ENCODE peak calls at places on chromosome 16, in eight cellular contexts. C, P, E, Q, H, Y, N and R are unnamed samples.
A peak's percentile ranks its signal among the peaks of the same experiment; 100 is the strongest.

GRCh38 chr16:48542966-48543365 is 67.0 kb downstream of the N4BP1 start:
- DNase-seq in C (no peak), P (no peak), E (no peak), Q (no peak), H (no peak), Y (no peak), N (no peak), R (no peak)

GRCh38 chr16:49961087-49961486 is 63.9 kb upstream of the CNEP1R1 start:
- DNase-seq in C (no peak), P (no peak), E (no peak), Q (no peak), H (no peak), Y (no peak), N (peak; percentile 24), R (no peak)

GRCh38 chr16:28140788-28141618 is 70.8 kb downstream of the XPO6 start:
- DNase-seq in C (no peak), P (no peak), E (peak; percentile 53), Q (no peak), H (peak; percentile 51), Y (no peak), N (no peak), R (no peak)

GRCh38 chr16:9297437-9298113 is 206.1 kb downstream of the HAPSTR1 start:
- DNase-seq in C (peak; percentile 45), P (peak; percentile 16), E (no peak), Q (no peak), H (no peak), Y (peak; percentile 59), N (peak; percentile 14), R (peak; percentile 54)

GRCh38 chr16:16992986-16993783 is 477.6 kb downstream of the XYLT1 start:
- DNase-seq in C (no peak), P (no peak), E (no peak), Q (no peak), H (peak; percentile 22), Y (no peak), N (no peak), R (no peak)

GRCh38 chr16:69309316-69309715 is 1.8 kb upstream of the VPS4A start:
- DNase-seq in C (no peak), P (no peak), E (no peak), Q (peak; percentile 25), H (no peak), Y (no peak), N (no peak), R (no peak)

GRCh38 chr16:88584676-88585075 is 14.5 kb downstream of the ZC3H18 start:
- DNase-seq in C (no peak), P (no peak), E (no peak), Q (no peak), H (no peak), Y (no peak), N (no peak), R (no peak)

GRCh38 chr16:53433509-53433908 is 762 bp upstream of the RBL2 start:
- DNase-seq in C (no peak), P (no peak), E (peak; percentile 37), Q (no peak), H (no peak), Y (no peak), N (peak; percentile 39), R (no peak)

DNA sequence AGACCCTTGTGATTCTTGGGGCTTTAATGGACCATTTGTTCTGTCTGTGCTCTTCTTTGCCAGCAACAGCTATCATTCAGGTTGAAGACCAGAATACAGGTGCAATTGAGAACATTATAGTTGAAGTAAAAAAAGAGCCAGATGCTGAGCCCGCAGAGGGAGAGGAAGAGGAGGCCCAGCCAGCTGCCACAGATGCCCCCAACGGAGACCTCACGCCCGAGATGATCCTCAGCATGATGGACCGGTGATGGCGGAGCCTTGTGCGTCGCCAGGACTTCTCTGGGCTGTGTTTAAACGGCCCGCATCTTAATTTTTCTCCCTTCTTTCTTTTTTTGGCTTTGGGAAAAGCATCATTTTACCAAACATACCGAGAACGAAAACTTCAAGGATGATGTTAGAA is 7.3 kb upstream of the CARMIL2 start:
- DNase-seq in C (no peak), P (no peak), E (no peak), Q (no peak), H (no peak), Y (no peak), N (no peak), R (no peak)
- H3K27ac ChIP-seq in C (no peak overlapping the region), P (no peak overlapping the region), E (no peak overlapping the region), Q (no peak overlapping the region), H (no peak overlapping the region), Y (no peak overlapping the region), N (no peak overlapping the region), R (no peak overlapping the region)

DNA sequence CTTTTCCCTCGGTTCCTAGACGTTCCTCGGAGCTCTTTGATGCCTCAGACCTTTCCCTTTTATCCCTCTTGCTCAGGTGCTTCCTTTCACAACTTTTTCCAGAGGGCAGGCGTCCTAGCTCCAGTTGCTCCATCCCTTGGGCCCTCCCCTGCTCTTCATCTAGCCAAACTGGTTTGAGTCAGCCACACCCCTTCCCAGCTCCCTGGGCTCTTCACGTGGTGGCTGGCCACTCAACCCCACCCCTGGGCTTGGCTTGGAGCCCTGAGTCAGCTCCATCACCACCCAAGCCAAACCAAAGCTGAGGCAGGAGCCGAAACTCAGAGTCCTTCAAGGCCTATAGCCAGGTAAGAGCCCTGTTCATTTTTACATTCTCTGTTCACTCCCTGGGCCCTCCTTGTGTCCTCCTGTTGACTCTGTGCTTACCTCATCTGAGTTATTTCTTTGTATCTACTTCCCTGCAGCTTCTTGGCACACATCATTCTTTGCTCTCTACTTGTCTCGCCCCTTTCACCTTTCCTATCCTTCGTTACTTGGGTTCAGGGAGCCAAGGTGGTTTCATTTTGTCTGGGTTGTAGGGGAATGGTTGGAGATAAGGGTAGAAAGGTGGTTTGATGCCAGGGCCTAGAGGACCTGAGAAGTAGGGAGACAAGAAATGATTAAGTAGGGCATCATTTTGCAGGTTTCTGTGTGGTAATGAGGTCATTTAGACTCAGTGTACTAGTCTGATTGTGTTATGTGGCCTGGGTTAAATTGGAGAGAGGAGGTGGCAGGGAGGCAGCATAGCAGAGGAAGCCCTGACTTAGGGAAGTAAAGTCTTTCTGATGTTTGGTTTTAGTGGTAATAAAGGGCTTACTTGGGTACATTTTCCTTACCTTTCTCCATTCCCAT is 7.6 kb upstream of the PHKG2 start:
- DNase-seq in C (peak; percentile 85), P (peak; percentile 82), E (peak; percentile 96), Q (peak; percentile 84), H (no peak), Y (no peak), N (peak; percentile 95), R (peak; percentile 79)
- TF ChIP-seq CTCF in C (no peak), P (no peak), E (no peak), Q (no peak), H (no peak), Y (no peak), N (no peak), R (no peak)

GRCh38 chr16:2782583-2783351 is 4.6 kb downstream of the PRSS33 start:
- DNase-seq in C (no peak), P (no peak), E (no peak), Q (peak; percentile 15), H (no peak), Y (no peak), N (no peak), R (no peak)
- H3K27ac ChIP-seq in C (no peak overlapping the region), P (no peak overlapping the region), E (no peak overlapping the region), Q (no peak overlapping the region), H (no peak overlapping the region), Y (no peak overlapping the region), N (no peak overlapping the region), R (no peak overlapping the region)

GRCh38 chr16:52068447-52069074 is 478.4 kb downstream of the TOX3 start:
- DNase-seq in C (peak; percentile 39), P (no peak), E (no peak), Q (no peak), H (no peak), Y (peak; percentile 51), N (peak; percentile 5), R (peak; percentile 38)

GRCh38 chr16:52066951-52067350 is 480.0 kb downstream of the TOX3 start:
- DNase-seq in C (no peak), P (no peak), E (no peak), Q (no peak), H (no peak), Y (no peak), N (no peak), R (no peak)

GRCh38 chr16:52070341-52071057 is 476.4 kb downstream of the TOX3 start:
- DNase-seq in C (no peak), P (no peak), E (no peak), Q (no peak), H (no peak), Y (no peak), N (no peak), R (no peak)

GRCh38 chr16:52071101-52071500 is 475.8 kb downstream of the TOX3 start:
- DNase-seq in C (no peak), P (no peak), E (no peak), Q (no peak), H (no peak), Y (no peak), N (no peak), R (no peak)

DNA sequence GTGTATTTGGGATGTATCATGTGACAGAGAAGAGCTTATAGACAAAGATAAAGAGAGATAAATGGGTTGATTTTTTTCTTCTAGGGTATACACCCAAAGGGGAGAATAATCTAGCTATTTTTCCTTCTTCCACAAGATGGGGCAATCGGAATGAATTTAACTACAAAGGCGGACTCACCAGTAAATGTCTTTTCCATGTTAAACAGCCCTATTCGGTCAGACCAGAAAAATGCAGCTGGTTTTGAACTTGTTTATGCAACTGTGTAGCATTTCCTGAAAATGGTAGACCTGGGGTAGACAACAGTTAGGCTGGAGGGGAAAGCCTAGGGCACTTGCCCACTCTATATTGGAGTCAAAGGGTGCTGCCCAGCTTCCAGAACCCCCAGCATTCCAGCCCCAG is 477.1 kb downstream of the TOX3 start:
- DNase-seq in C (peak; percentile 22), P (no peak), E (no peak), Q (no peak), H (no peak), Y (peak; percentile 32), N (peak; percentile 2), R (no peak)
- TF ChIP-seq CTCF in C (peak; percentile 29), P (peak; percentile 44), E (peak; percentile 20), Q (no peak), H (no peak), Y (peak; percentile 21), N (peak; percentile 21), R (peak; percentile 23)